ENCODE peak calls at places on chromosomes 13 and 19, in eight cellular contexts. One of them, this sample, is unnamed.

GRCh38 chr13:99657848-99658265 is 156.6 kb downstream of the TM9SF2 start:
- DNase-seq in NCI-H1105 treated with DMSO at 0.1 percent for 48 hours: no peak
- DNase-seq in GM04504: no peak
- DNase-seq in stimulated activated naive CD8-positive, alpha-beta T cell treated with anti-CD3 and anti-CD28 coated beads, Interleukin-15, Interleukin-2, amounts not matched to agents 100 U/mL and 50 U/mL, for 24 hours: peak; percentile 43
- DNase-seq in NCI-H1930: no peak
- DNase-seq in amniotic stem cell: no peak
- DNase-seq in pons: peak; percentile 29
- DNase-seq in naive thymus-derived CD8-positive, alpha-beta T cell: no peak
- DNase-seq in this sample: peak; percentile 17

GRCh38 chr13:98411617-98412310 is 165.1 kb downstream of the STK24 start:
- DNase-seq in NCI-H1105 treated with DMSO at 0.1 percent for 48 hours: no peak
- DNase-seq in amniotic stem cell: no peak
- DNase-seq in GM04504: no peak
- DNase-seq in stimulated activated naive CD8-positive, alpha-beta T cell treated with anti-CD3 and anti-CD28 coated beads, Interleukin-15, Interleukin-2, amounts not matched to agents 100 U/mL and 50 U/mL, for 24 hours: no peak
- DNase-seq in pons: no peak
- DNase-seq in naive thymus-derived CD8-positive, alpha-beta T cell: peak; percentile 26
- DNase-seq in NCI-H1930: no peak
- DNase-seq in this sample: no peak

GRCh38 chr19:17826508-17827056 is 5.3 kb upstream of the INSL3 start:
- DNase-seq in GM04504: no peak
- DNase-seq in NCI-H1930: no peak
- DNase-seq in stimulated activated naive CD8-positive, alpha-beta T cell treated with anti-CD3 and anti-CD28 coated beads, Interleukin-15, Interleukin-2, amounts not matched to agents 100 U/mL and 50 U/mL, for 24 hours: no peak
- DNase-seq in amniotic stem cell: no peak
- DNase-seq in pons: no peak
- DNase-seq in naive thymus-derived CD8-positive, alpha-beta T cell: no peak
- DNase-seq in NCI-H1105 treated with DMSO at 0.1 percent for 48 hours: no peak
- DNase-seq in this sample: no peak

GRCh38 chr19:313169-313987 is 22.2 kb upstream of the PLPP2 start:
- DNase-seq in NCI-H1105 treated with DMSO at 0.1 percent for 48 hours: no peak
- DNase-seq in GM04504: no peak
- DNase-seq in NCI-H1930: no peak
- DNase-seq in naive thymus-derived CD8-positive, alpha-beta T cell: no peak
- DNase-seq in stimulated activated naive CD8-positive, alpha-beta T cell treated with anti-CD3 and anti-CD28 coated beads, Interleukin-15, Interleukin-2, amounts not matched to agents 100 U/mL and 50 U/mL, for 24 hours: no peak
- DNase-seq in pons: no peak
- DNase-seq in amniotic stem cell: no peak
- DNase-seq in this sample: no peak

GRCh38 chr19:1767464-1767933 is 14.2 kb downstream of the ONECUT3 start:
- DNase-seq in NCI-H1105 treated with DMSO at 0.1 percent for 48 hours: peak; percentile 19
- DNase-seq in stimulated activated naive CD8-positive, alpha-beta T cell treated with anti-CD3 and anti-CD28 coated beads, Interleukin-15, Interleukin-2, amounts not matched to agents 100 U/mL and 50 U/mL, for 24 hours: peak; percentile 77
- DNase-seq in amniotic stem cell: no peak
- DNase-seq in GM04504: no peak
- DNase-seq in pons: no peak
- DNase-seq in naive thymus-derived CD8-positive, alpha-beta T cell: peak; percentile 69
- DNase-seq in NCI-H1930: no peak
- DNase-seq in this sample: no peak

GRCh38 chr13:52797176-52797575 is 51.3 kb downstream of the PCDH8 start:
- DNase-seq in GM04504: no peak
- DNase-seq in stimulated activated naive CD8-positive, alpha-beta T cell treated with anti-CD3 and anti-CD28 coated beads, Interleukin-15, Interleukin-2, amounts not matched to agents 100 U/mL and 50 U/mL, for 24 hours: no peak
- DNase-seq in NCI-H1930: no peak
- DNase-seq in NCI-H1105 treated with DMSO at 0.1 percent for 48 hours: no peak
- DNase-seq in pons: no peak
- DNase-seq in naive thymus-derived CD8-positive, alpha-beta T cell: no peak
- DNase-seq in amniotic stem cell: no peak
- DNase-seq in this sample: no peak

GRCh38 chr13:27309967-27310598 is 39.5 kb downstream of the RASL11A start:
- DNase-seq in pons: no peak
- DNase-seq in NCI-H1105 treated with DMSO at 0.1 percent for 48 hours: no peak
- DNase-seq in GM04504: no peak
- DNase-seq in NCI-H1930: no peak
- DNase-seq in amniotic stem cell: no peak
- DNase-seq in naive thymus-derived CD8-positive, alpha-beta T cell: no peak
- DNase-seq in stimulated activated naive CD8-positive, alpha-beta T cell treated with anti-CD3 and anti-CD28 coated beads, Interleukin-15, Interleukin-2, amounts not matched to agents 100 U/mL and 50 U/mL, for 24 hours: no peak
- DNase-seq in this sample: no peak

GRCh38 chr13:23701646-23702045 is 131.4 kb downstream of the TNFRSF19 start:
- DNase-seq in pons: no peak
- DNase-seq in stimulated activated naive CD8-positive, alpha-beta T cell treated with anti-CD3 and anti-CD28 coated beads, Interleukin-15, Interleukin-2, amounts not matched to agents 100 U/mL and 50 U/mL, for 24 hours: no peak
- DNase-seq in GM04504: peak; percentile 97
- DNase-seq in amniotic stem cell: no peak
- DNase-seq in NCI-H1930: no peak
- DNase-seq in NCI-H1105 treated with DMSO at 0.1 percent for 48 hours: no peak
- DNase-seq in naive thymus-derived CD8-positive, alpha-beta T cell: no peak
- DNase-seq in this sample: peak; percentile 100

GRCh38 chr19:46115396-46116109 is 8.9 kb downstream of the IGFL3 start:
- DNase-seq in NCI-H1105 treated with DMSO at 0.1 percent for 48 hours: no peak
- DNase-seq in amniotic stem cell: peak; percentile 62
- DNase-seq in pons: no peak
- DNase-seq in stimulated activated naive CD8-positive, alpha-beta T cell treated with anti-CD3 and anti-CD28 coated beads, Interleukin-15, Interleukin-2, amounts not matched to agents 100 U/mL and 50 U/mL, for 24 hours: peak; percentile 65
- DNase-seq in NCI-H1930: no peak
- DNase-seq in GM04504: peak; percentile 30
- DNase-seq in naive thymus-derived CD8-positive, alpha-beta T cell: no peak
- DNase-seq in this sample: no peak

GRCh38 chr13:114068723-114069322 is 63.6 kb downstream of the RASA3 start:
- DNase-seq in pons: peak; percentile 54
- DNase-seq in NCI-H1105 treated with DMSO at 0.1 percent for 48 hours: no peak
- DNase-seq in NCI-H1930: no peak
- DNase-seq in GM04504: peak; percentile 53
- DNase-seq in amniotic stem cell: no peak
- DNase-seq in stimulated activated naive CD8-positive, alpha-beta T cell treated with anti-CD3 and anti-CD28 coated beads, Interleukin-15, Interleukin-2, amounts not matched to agents 100 U/mL and 50 U/mL, for 24 hours: no peak
- DNase-seq in naive thymus-derived CD8-positive, alpha-beta T cell: no peak
- DNase-seq in this sample: peak; percentile 80

GRCh38 chr13:92952161-92952560 is 274.4 kb upstream of the GPC6 start:
- DNase-seq in pons: no peak
- DNase-seq in GM04504: no peak
- DNase-seq in stimulated activated naive CD8-positive, alpha-beta T cell treated with anti-CD3 and anti-CD28 coated beads, Interleukin-15, Interleukin-2, amounts not matched to agents 100 U/mL and 50 U/mL, for 24 hours: no peak
- DNase-seq in NCI-H1105 treated with DMSO at 0.1 percent for 48 hours: no peak
- DNase-seq in NCI-H1930: no peak
- DNase-seq in naive thymus-derived CD8-positive, alpha-beta T cell: no peak
- DNase-seq in amniotic stem cell: no peak
- DNase-seq in this sample: no peak

GRCh38 chr19:44635581-44636438 is 7.9 kb upstream of the PVR start:
- DNase-seq in amniotic stem cell: no peak
- DNase-seq in NCI-H1930: no peak
- DNase-seq in pons: peak; percentile 21
- DNase-seq in stimulated activated naive CD8-positive, alpha-beta T cell treated with anti-CD3 and anti-CD28 coated beads, Interleukin-15, Interleukin-2, amounts not matched to agents 100 U/mL and 50 U/mL, for 24 hours: no peak
- DNase-seq in NCI-H1105 treated with DMSO at 0.1 percent for 48 hours: no peak
- DNase-seq in naive thymus-derived CD8-positive, alpha-beta T cell: no peak
- DNase-seq in GM04504: no peak
- DNase-seq in this sample: peak; percentile 59

GRCh38 chr13:68628994-68629393 is 1398.9 kb upstream of the PCDH9 start:
- DNase-seq in amniotic stem cell: no peak
- DNase-seq in GM04504: no peak
- DNase-seq in NCI-H1930: no peak
- DNase-seq in naive thymus-derived CD8-positive, alpha-beta T cell: no peak
- DNase-seq in NCI-H1105 treated with DMSO at 0.1 percent for 48 hours: no peak
- DNase-seq in stimulated activated naive CD8-positive, alpha-beta T cell treated with anti-CD3 and anti-CD28 coated beads, Interleukin-15, Interleukin-2, amounts not matched to agents 100 U/mL and 50 U/mL, for 24 hours: no peak
- DNase-seq in pons: no peak
- DNase-seq in this sample: no peak

GRCh38 chr19:51809787-51810186 is 14.8 kb downstream of the FPR3 start:
- DNase-seq in stimulated activated naive CD8-positive, alpha-beta T cell treated with anti-CD3 and anti-CD28 coated beads, Interleukin-15, Interleukin-2, amounts not matched to agents 100 U/mL and 50 U/mL, for 24 hours: no peak
- DNase-seq in NCI-H1105 treated with DMSO at 0.1 percent for 48 hours: no peak
- DNase-seq in NCI-H1930: no peak
- DNase-seq in naive thymus-derived CD8-positive, alpha-beta T cell: no peak
- DNase-seq in pons: no peak
- DNase-seq in amniotic stem cell: no peak
- DNase-seq in GM04504: no peak
- DNase-seq in this sample: no peak

GRCh38 chr19:33905473-33905936 is 108.8 kb downstream of the KCTD15 start:
- DNase-seq in pons: no peak
- DNase-seq in NCI-H1105 treated with DMSO at 0.1 percent for 48 hours: no peak
- DNase-seq in GM04504: no peak
- DNase-seq in amniotic stem cell: no peak
- DNase-seq in naive thymus-derived CD8-positive, alpha-beta T cell: no peak
- DNase-seq in stimulated activated naive CD8-positive, alpha-beta T cell treated with anti-CD3 and anti-CD28 coated beads, Interleukin-15, Interleukin-2, amounts not matched to agents 100 U/mL and 50 U/mL, for 24 hours: no peak
- DNase-seq in NCI-H1930: no peak
- DNase-seq in this sample: no peak

GRCh38 chr13:31334547-31334946 is 134.8 kb downstream of the B3GLCT start:
- DNase-seq in stimulated activated naive CD8-positive, alpha-beta T cell treated with anti-CD3 and anti-CD28 coated beads, Interleukin-15, Interleukin-2, amounts not matched to agents 100 U/mL and 50 U/mL, for 24 hours: no peak
- DNase-seq in naive thymus-derived CD8-positive, alpha-beta T cell: no peak
- DNase-seq in NCI-H1105 treated with DMSO at 0.1 percent for 48 hours: no peak
- DNase-seq in pons: no peak
- DNase-seq in NCI-H1930: no peak
- DNase-seq in amniotic stem cell: no peak
- DNase-seq in GM04504: no peak
- DNase-seq in this sample: no peak

GRCh38 chr19:37997911-37998344 is 90.9 kb downstream of the SIPA1L3 start:
- DNase-seq in GM04504: peak; percentile 88
- DNase-seq in NCI-H1930: no peak
- DNase-seq in pons: no peak
- DNase-seq in amniotic stem cell: peak; percentile 75
- DNase-seq in NCI-H1105 treated with DMSO at 0.1 percent for 48 hours: no peak
- DNase-seq in stimulated activated naive CD8-positive, alpha-beta T cell treated with anti-CD3 and anti-CD28 coated beads, Interleukin-15, Interleukin-2, amounts not matched to agents 100 U/mL and 50 U/mL, for 24 hours: no peak
- DNase-seq in naive thymus-derived CD8-positive, alpha-beta T cell: no peak
- DNase-seq in this sample: peak; percentile 90

GRCh38 chr19:2308114-2308556 is at the start of gene LINGO3:
- DNase-seq in stimulated activated naive CD8-positive, alpha-beta T cell treated with anti-CD3 and anti-CD28 coated beads, Interleukin-15, Interleukin-2, amounts not matched to agents 100 U/mL and 50 U/mL, for 24 hours: no peak
- DNase-seq in amniotic stem cell: no peak
- DNase-seq in GM04504: no peak
- DNase-seq in NCI-H1105 treated with DMSO at 0.1 percent for 48 hours: peak; percentile 20
- DNase-seq in NCI-H1930: peak; percentile 25
- DNase-seq in naive thymus-derived CD8-positive, alpha-beta T cell: no peak
- DNase-seq in pons: no peak
- DNase-seq in this sample: no peak

GRCh38 chr13:30441304-30441703 is 19.0 kb downstream of the UBE2L5 start:
- DNase-seq in naive thymus-derived CD8-positive, alpha-beta T cell: no peak
- DNase-seq in amniotic stem cell: no peak
- DNase-seq in NCI-H1105 treated with DMSO at 0.1 percent for 48 hours: no peak
- DNase-seq in GM04504: no peak
- DNase-seq in pons: no peak
- DNase-seq in NCI-H1930: no peak
- DNase-seq in stimulated activated naive CD8-positive, alpha-beta T cell treated with anti-CD3 and anti-CD28 coated beads, Interleukin-15, Interleukin-2, amounts not matched to agents 100 U/mL and 50 U/mL, for 24 hours: no peak
- DNase-seq in this sample: no peak

GRCh38 chr19:46404039-46404883 is 9.1 kb downstream of the CCDC8 start:
- DNase-seq in stimulated activated naive CD8-positive, alpha-beta T cell treated with anti-CD3 and anti-CD28 coated beads, Interleukin-15, Interleukin-2, amounts not matched to agents 100 U/mL and 50 U/mL, for 24 hours: no peak
- DNase-seq in pons: no peak
- DNase-seq in NCI-H1105 treated with DMSO at 0.1 percent for 48 hours: no peak
- DNase-seq in NCI-H1930: peak; percentile 85
- DNase-seq in naive thymus-derived CD8-positive, alpha-beta T cell: no peak
- DNase-seq in amniotic stem cell: no peak
- DNase-seq in GM04504: no peak
- DNase-seq in this sample: peak; percentile 42

GRCh38 chr19:35738021-35738886 is 4.0 kb downstream of the IGFLR1 start:
- DNase-seq in stimulated activated naive CD8-positive, alpha-beta T cell treated with anti-CD3 and anti-CD28 coated beads, Interleukin-15, Interleukin-2, amounts not matched to agents 100 U/mL and 50 U/mL, for 24 hours: no peak
- DNase-seq in NCI-H1105 treated with DMSO at 0.1 percent for 48 hours: no peak
- DNase-seq in naive thymus-derived CD8-positive, alpha-beta T cell: no peak
- DNase-seq in pons: no peak
- DNase-seq in NCI-H1930: no peak
- DNase-seq in GM04504: no peak
- DNase-seq in amniotic stem cell: no peak
- DNase-seq in this sample: no peak

GRCh38 chr19:42965204-42965603 is 28.2 kb upstream of the PSG7 start:
- DNase-seq in pons: no peak
- DNase-seq in GM04504: peak; percentile 36
- DNase-seq in stimulated activated naive CD8-positive, alpha-beta T cell treated with anti-CD3 and anti-CD28 coated beads, Interleukin-15, Interleukin-2, amounts not matched to agents 100 U/mL and 50 U/mL, for 24 hours: no peak
- DNase-seq in NCI-H1105 treated with DMSO at 0.1 percent for 48 hours: peak; percentile 6
- DNase-seq in amniotic stem cell: peak; percentile 36
- DNase-seq in NCI-H1930: no peak
- DNase-seq in naive thymus-derived CD8-positive, alpha-beta T cell: no peak
- DNase-seq in this sample: no peak

GRCh38 chr19:49857834-49858590 is 7.1 kb downstream of the PTOV1 start:
- DNase-seq in naive thymus-derived CD8-positive, alpha-beta T cell: no peak
- DNase-seq in stimulated activated naive CD8-positive, alpha-beta T cell treated with anti-CD3 and anti-CD28 coated beads, Interleukin-15, Interleukin-2, amounts not matched to agents 100 U/mL and 50 U/mL, for 24 hours: no peak
- DNase-seq in amniotic stem cell: no peak
- DNase-seq in GM04504: no peak
- DNase-seq in NCI-H1930: no peak
- DNase-seq in pons: no peak
- DNase-seq in NCI-H1105 treated with DMSO at 0.1 percent for 48 hours: no peak
- DNase-seq in this sample: no peak

GRCh38 chr13:85825454-85825853 is 26.2 kb upstream of the SLITRK6 start:
- DNase-seq in pons: no peak
- DNase-seq in stimulated activated naive CD8-positive, alpha-beta T cell treated with anti-CD3 and anti-CD28 coated beads, Interleukin-15, Interleukin-2, amounts not matched to agents 100 U/mL and 50 U/mL, for 24 hours: no peak
- DNase-seq in NCI-H1105 treated with DMSO at 0.1 percent for 48 hours: no peak
- DNase-seq in amniotic stem cell: no peak
- DNase-seq in NCI-H1930: no peak
- DNase-seq in GM04504: no peak
- DNase-seq in naive thymus-derived CD8-positive, alpha-beta T cell: no peak
- DNase-seq in this sample: no peak

GRCh38 chr19:1656988-1657536 is 4.6 kb upstream of the TCF3 start:
- DNase-seq in stimulated activated naive CD8-positive, alpha-beta T cell treated with anti-CD3 and anti-CD28 coated beads, Interleukin-15, Interleukin-2, amounts not matched to agents 100 U/mL and 50 U/mL, for 24 hours: no peak
- DNase-seq in NCI-H1105 treated with DMSO at 0.1 percent for 48 hours: no peak
- DNase-seq in amniotic stem cell: no peak
- DNase-seq in naive thymus-derived CD8-positive, alpha-beta T cell: no peak
- DNase-seq in NCI-H1930: no peak
- DNase-seq in GM04504: no peak
- DNase-seq in pons: no peak
- DNase-seq in this sample: no peak

GRCh38 chr13:91722267-91722884 is 324.0 kb downstream of the GPC5 start:
- DNase-seq in pons: peak; percentile 62
- DNase-seq in NCI-H1930: peak; percentile 41
- DNase-seq in GM04504: no peak
- DNase-seq in stimulated activated naive CD8-positive, alpha-beta T cell treated with anti-CD3 and anti-CD28 coated beads, Interleukin-15, Interleukin-2, amounts not matched to agents 100 U/mL and 50 U/mL, for 24 hours: no peak
- DNase-seq in NCI-H1105 treated with DMSO at 0.1 percent for 48 hours: peak; percentile 27
- DNase-seq in naive thymus-derived CD8-positive, alpha-beta T cell: peak; percentile 15
- DNase-seq in amniotic stem cell: no peak
- DNase-seq in this sample: no peak

GRCh38 chr19:8476524-8476923 is 25.9 kb downstream of the PRAM1 start:
- DNase-seq in GM04504: no peak
- DNase-seq in NCI-H1930: no peak
- DNase-seq in amniotic stem cell: no peak
- DNase-seq in NCI-H1105 treated with DMSO at 0.1 percent for 48 hours: no peak
- DNase-seq in stimulated activated naive CD8-positive, alpha-beta T cell treated with anti-CD3 and anti-CD28 coated beads, Interleukin-15, Interleukin-2, amounts not matched to agents 100 U/mL and 50 U/mL, for 24 hours: no peak
- DNase-seq in pons: no peak
- DNase-seq in naive thymus-derived CD8-positive, alpha-beta T cell: no peak
- DNase-seq in this sample: no peak

GRCh38 chr13:73937420-73937819 is 196.8 kb downstream of the KLF12 start:
- DNase-seq in NCI-H1105 treated with DMSO at 0.1 percent for 48 hours: no peak
- DNase-seq in naive thymus-derived CD8-positive, alpha-beta T cell: no peak
- DNase-seq in NCI-H1930: no peak
- DNase-seq in GM04504: no peak
- DNase-seq in amniotic stem cell: no peak
- DNase-seq in stimulated activated naive CD8-positive, alpha-beta T cell treated with anti-CD3 and anti-CD28 coated beads, Interleukin-15, Interleukin-2, amounts not matched to agents 100 U/mL and 50 U/mL, for 24 hours: no peak
- DNase-seq in pons: no peak
- DNase-seq in this sample: no peak

GRCh38 chr19:13918726-13919411 is 12.9 kb downstream of the CC2D1A start:
- DNase-seq in pons: no peak
- DNase-seq in naive thymus-derived CD8-positive, alpha-beta T cell: no peak
- DNase-seq in NCI-H1105 treated with DMSO at 0.1 percent for 48 hours: no peak
- DNase-seq in GM04504: no peak
- DNase-seq in stimulated activated naive CD8-positive, alpha-beta T cell treated with anti-CD3 and anti-CD28 coated beads, Interleukin-15, Interleukin-2, amounts not matched to agents 100 U/mL and 50 U/mL, for 24 hours: no peak
- DNase-seq in amniotic stem cell: no peak
- DNase-seq in NCI-H1930: no peak
- DNase-seq in this sample: no peak

GRCh38 chr13:46389457-46389856 is 2.4 kb upstream of the RUBCNL start:
- DNase-seq in naive thymus-derived CD8-positive, alpha-beta T cell: no peak
- DNase-seq in amniotic stem cell: no peak
- DNase-seq in NCI-H1930: no peak
- DNase-seq in NCI-H1105 treated with DMSO at 0.1 percent for 48 hours: no peak
- DNase-seq in pons: no peak
- DNase-seq in GM04504: no peak
- DNase-seq in stimulated activated naive CD8-positive, alpha-beta T cell treated with anti-CD3 and anti-CD28 coated beads, Interleukin-15, Interleukin-2, amounts not matched to agents 100 U/mL and 50 U/mL, for 24 hours: no peak
- DNase-seq in this sample: no peak

GRCh38 chr19:2607712-2608601 is 94.5 kb downstream of the GNG7 start:
- DNase-seq in GM04504: no peak
- DNase-seq in NCI-H1930: no peak
- DNase-seq in naive thymus-derived CD8-positive, alpha-beta T cell: peak; percentile 76
- DNase-seq in NCI-H1105 treated with DMSO at 0.1 percent for 48 hours: peak; percentile 59
- DNase-seq in amniotic stem cell: no peak
- DNase-seq in pons: no peak
- DNase-seq in stimulated activated naive CD8-positive, alpha-beta T cell treated with anti-CD3 and anti-CD28 coated beads, Interleukin-15, Interleukin-2, amounts not matched to agents 100 U/mL and 50 U/mL, for 24 hours: peak; percentile 92
- DNase-seq in this sample: no peak

This sample was measured in fibroblast of gingiva.